ENCODE peak calls at places on chromosomes 6 and 20, in ten cellular contexts. D is activated CD8-positive, alpha-beta memory T cell treated with anti-CD3 and anti-CD28 coated beads, Interleukin-2, amount 10 ng/mL, durations not matched to agents 7 days and 5 days; P is RWPE1; A is astrocyte of the spinal cord; C is NCI-H1092; L is cerebellum; Z is omental fat pad; B is stimulated activated CD4-positive, alpha-beta T cell treated with anti-CD3 and anti-CD28 coated beads, Interleukin-1b, Interleukin-23, amount 100 ng/mL, for 1 hour; N is COR-L47; G is neural progenitor cell. O is an unnamed sample.

GRCh38 chr6:106961801-106962200 is 12.7 kb downstream of the CD24 start:
- DNase-seq in D (no peak), P (no peak), A (no peak), C (no peak), L (no peak), Z (no peak), B (no peak), N (no peak), G (no peak), O (no peak)

GRCh38 chr6:163432300-163432699 is 17.8 kb downstream of the QKI start:
- DNase-seq in D (no peak), P (no peak), A (no peak), C (no peak), L (no peak), Z (no peak), B (no peak), N (no peak), G (no peak), O (no peak)

GRCh38 chr20:60212695-60213094 is 254.5 kb downstream of the CDH26 start:
- DNase-seq in D (no peak), P (no peak), A (no peak), C (no peak), L (no peak), Z (no peak), B (no peak), N (no peak), G (no peak), O (no peak)

GRCh38 chr6:108621117-108621516 is 60.4 kb downstream of the FOXO3 start:
- DNase-seq in D (no peak), P (peak), A (peak), C (no peak), L (peak), Z (peak), B (no peak), N (no peak), G (no peak), O (peak)

GRCh38 chr20:38806855-38807655 is 1.6 kb downstream of the PPP1R16B start:
- DNase-seq in D (peak), P (no peak), A (no peak), C (no peak), L (peak), Z (no peak), B (no peak), N (peak), G (peak), O (no peak)

GRCh38 chr20:16844406-16844805 is 96.2 kb downstream of the OTOR start:
- DNase-seq in D (no peak), P (no peak), A (no peak), C (no peak), L (no peak), Z (no peak), B (no peak), N (no peak), G (no peak), O (no peak)

GRCh38 chr6:164133095-164133494 is 718.6 kb downstream of the QKI start:
- DNase-seq in D (no peak), P (no peak), A (peak), C (no peak), L (no peak), Z (no peak), B (no peak), N (no peak), G (no peak), O (no peak)

GRCh38 chr20:57964011-57964862 is 254.4 kb upstream of the PMEPA1 start:
- DNase-seq in D (no peak), P (no peak), A (peak), C (no peak), L (no peak), Z (no peak), B (no peak), N (no peak), G (no peak), O (peak)

GRCh38 chr6:80502871-80503270 is 396.4 kb downstream of the BCKDHB start:
- DNase-seq in D (no peak), P (no peak), A (no peak), C (no peak), L (no peak), Z (no peak), B (no peak), N (no peak), G (no peak), O (no peak)

GRCh38 chr20:25276533-25277050 is 28.7 kb downstream of the PYGB start:
- DNase-seq in D (no peak), P (no peak), A (no peak), C (no peak), L (no peak), Z (no peak), B (no peak), N (no peak), G (no peak), O (no peak)

GRCh38 chr20:48556956-48557355 is 270.8 kb downstream of the PREX1 start:
- DNase-seq in D (no peak), P (no peak), A (no peak), C (no peak), L (no peak), Z (no peak), B (no peak), N (no peak), G (peak), O (no peak)

GRCh38 chr6:136893187-136893586 is 28.9 kb upstream of the SLC35D3 start:
- DNase-seq in D (no peak), P (no peak), A (no peak), C (no peak), L (no peak), Z (no peak), B (no peak), N (no peak), G (no peak), O (no peak)

GRCh38 chr6:34243901-34244884 is 4.6 kb downstream of the SMIM29 start:
- DNase-seq in D (peak), P (peak), A (peak), C (no peak), L (peak), Z (peak), B (peak), N (no peak), G (no peak), O (peak)

GRCh38 chr20:62666736-62667529 is 24.6 kb downstream of the SLCO4A1 start:
- DNase-seq in D (no peak), P (peak), A (no peak), C (peak), L (no peak), Z (no peak), B (no peak), N (peak), G (no peak), O (no peak)

GRCh38 chr6:125835221-125835744 is 44.5 kb downstream of the NCOA7 start:
- DNase-seq in D (no peak), P (no peak), A (peak), C (no peak), L (no peak), Z (no peak), B (no peak), N (no peak), G (no peak), O (peak)